ENCODE peak calls at places on chromosomes 2 and 18, in four cellular contexts. One of them, this sample, is unnamed.
A peak's percentile ranks its signal among the peaks of the same experiment; 100 is the strongest.

GRCh38 chr18:35171315-35171987 is 69.4 kb upstream of the ZNF397 start:
- DNase-seq in H1: no peak
- DNase-seq in GM12878: no peak
- DNase-seq in HepG2: peak; percentile 86
- DNase-seq in this sample: no peak

GRCh38 chr2:224058048-224058775 is 19.1 kb upstream of the SERPINE2 start:
- DNase-seq in GM12878: no peak
- DNase-seq in H1: no peak
- DNase-seq in HepG2: no peak
- DNase-seq in this sample: no peak

GRCh38 chr2:70460333-70460732 is 93.3 kb downstream of the TGFA start:
- DNase-seq in HepG2: no peak
- DNase-seq in GM12878: no peak
- DNase-seq in H1: no peak
- DNase-seq in this sample: no peak

GRCh38 chr2:44950646-44951045 is 9.1 kb downstream of the SIX3 start:
- DNase-seq in H1: no peak
- DNase-seq in HepG2: no peak
- DNase-seq in GM12878: no peak
- DNase-seq in this sample: no peak

GRCh38 chr2:85780316-85781092 is 26.7 kb downstream of the ATOH8 start:
- DNase-seq in H1: no peak
- DNase-seq in HepG2: no peak
- DNase-seq in GM12878: no peak
- DNase-seq in this sample: no peak

GRCh38 chr18:71707985-71708500 is 836.1 kb downstream of the CBLN2 start:
- DNase-seq in HepG2: no peak
- DNase-seq in GM12878: no peak
- DNase-seq in H1: no peak
- DNase-seq in this sample: no peak

GRCh38 chr2:20592106-20593071 is 58.5 kb downstream of the HS1BP3 start:
- DNase-seq in HepG2: peak; percentile 67
- DNase-seq in GM12878: no peak
- DNase-seq in H1: no peak
- DNase-seq in this sample: no peak

GRCh38 chr2:105545731-105546622 is 147.1 kb upstream of the FHL2 start:
- DNase-seq in HepG2: peak; percentile 67
- DNase-seq in GM12878: no peak
- DNase-seq in H1: peak; percentile 86
- DNase-seq in this sample: peak; percentile 75

GRCh38 chr18:64244571-64244970 is 95.7 kb upstream of the LINC00305 start:
- DNase-seq in H1: no peak
- DNase-seq in HepG2: no peak
- DNase-seq in GM12878: no peak
- DNase-seq in this sample: peak; percentile 8

GRCh38 chr18:79508565-79509535 is 113.1 kb downstream of the NFATC1 start:
- DNase-seq in HepG2: no peak
- DNase-seq in GM12878: no peak
- DNase-seq in H1: no peak
- DNase-seq in this sample: no peak

GRCh38 chr2:113734187-113734586 is 22.3 kb downstream of the SLC35F5 start:
- DNase-seq in HepG2: no peak
- DNase-seq in GM12878: peak; percentile 12
- DNase-seq in H1: no peak
- DNase-seq in this sample: no peak

GRCh38 chr2:239719791-239720410 is 305.2 kb downstream of the NDUFA10 start:
- DNase-seq in H1: peak; percentile 17
- DNase-seq in GM12878: no peak
- DNase-seq in HepG2: no peak
- DNase-seq in this sample: no peak

GRCh38 chr2:144996225-144996795 is 476.4 kb upstream of the ZEB2 start:
- DNase-seq in HepG2: no peak
- DNase-seq in GM12878: no peak
- DNase-seq in H1: no peak
- DNase-seq in this sample: no peak

GRCh38 chr2:10432315-10433181 is 15.6 kb downstream of the ODC1 start:
- DNase-seq in HepG2: no peak
- DNase-seq in H1: peak; percentile 77
- DNase-seq in GM12878: no peak
- DNase-seq in this sample: peak; percentile 55

GRCh38 chr2:150686391-150686790 is 198.9 kb upstream of the RND3 start:
- DNase-seq in HepG2: no peak
- DNase-seq in H1: no peak
- DNase-seq in GM12878: no peak
- DNase-seq in this sample: no peak
- H3K9ac ChIP-seq in HepG2: no peak overlapping the region
- H3K9ac ChIP-seq in H1: no peak overlapping the region
- H3K9ac ChIP-seq in GM12878: no peak overlapping the region
- H3K9ac ChIP-seq in this sample: no peak overlapping the region

GRCh38 chr18:3304832-3305231 is 42.9 kb downstream of the MYL12B start:
- DNase-seq in GM12878: no peak
- DNase-seq in H1: no peak
- DNase-seq in HepG2: no peak
- DNase-seq in this sample: no peak

GRCh38 chr18:3306391-3306790 is 44.5 kb downstream of the MYL12B start:
- DNase-seq in H1: no peak
- DNase-seq in HepG2: no peak
- DNase-seq in GM12878: no peak
- DNase-seq in this sample: no peak

GRCh38 chr18:3305933-3306332 is 44.0 kb downstream of the MYL12B start:
- DNase-seq in GM12878: no peak
- DNase-seq in HepG2: no peak
- DNase-seq in H1: no peak
- DNase-seq in this sample: no peak

DNA sequence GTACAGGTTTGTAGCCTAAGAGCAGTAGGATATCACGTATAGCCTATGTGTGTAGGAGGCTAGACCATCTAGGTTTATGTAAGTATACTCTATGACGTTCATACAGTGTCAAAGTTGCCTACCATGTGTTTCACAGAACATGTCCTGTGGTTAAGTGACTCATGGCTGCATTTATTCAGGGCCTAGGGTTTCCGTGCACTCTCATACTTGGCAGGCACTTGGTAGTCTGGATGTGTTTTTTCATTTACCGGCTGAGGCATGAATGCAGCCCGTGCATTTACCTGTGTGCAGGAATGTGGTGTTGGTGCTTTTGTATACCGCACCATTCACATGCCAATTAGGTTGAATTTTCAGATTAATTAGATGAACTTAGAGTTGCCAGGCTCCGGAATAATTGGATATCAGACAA is 43.4 kb downstream of the MYL12B start:
- DNase-seq in H1: no peak
- DNase-seq in HepG2: no peak
- DNase-seq in GM12878: no peak
- DNase-seq in this sample: no peak
- TF ChIP-seq RFX5 in H1: no peak
- TF ChIP-seq RFX5 in HepG2: no peak
- TF ChIP-seq RFX5 in GM12878: no peak
- TF ChIP-seq RFX5 in this sample: no peak

DNA sequence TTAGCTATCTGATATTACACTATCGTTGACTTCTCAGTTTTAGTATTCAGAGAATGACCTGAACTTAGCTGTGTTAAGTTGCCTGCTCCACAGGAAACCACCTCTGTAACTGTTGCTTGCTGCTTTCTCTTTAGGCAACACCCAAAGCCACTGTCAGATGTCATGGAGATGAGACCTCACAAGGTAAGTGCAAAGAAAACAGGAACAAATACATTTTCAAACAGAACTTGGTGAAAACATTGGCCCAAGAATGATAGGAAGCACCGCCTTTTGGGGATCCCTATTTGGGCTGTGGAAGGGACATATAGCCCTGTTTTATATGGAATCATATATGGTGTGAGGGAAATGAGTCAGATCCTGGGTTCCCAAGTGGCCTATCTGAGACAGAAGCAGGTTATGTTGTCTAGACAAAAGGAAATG is 143.4 kb downstream of the UBE2E3 start:
- DNase-seq in HepG2: no peak
- DNase-seq in GM12878: peak; percentile 53
- DNase-seq in H1: no peak
- DNase-seq in this sample: no peak
- TF ChIP-seq TCF12 in HepG2: no peak
- TF ChIP-seq TCF12 in GM12878: no peak
- TF ChIP-seq TCF12 in H1: no peak
- TF ChIP-seq TCF12 in this sample: no peak

DNA sequence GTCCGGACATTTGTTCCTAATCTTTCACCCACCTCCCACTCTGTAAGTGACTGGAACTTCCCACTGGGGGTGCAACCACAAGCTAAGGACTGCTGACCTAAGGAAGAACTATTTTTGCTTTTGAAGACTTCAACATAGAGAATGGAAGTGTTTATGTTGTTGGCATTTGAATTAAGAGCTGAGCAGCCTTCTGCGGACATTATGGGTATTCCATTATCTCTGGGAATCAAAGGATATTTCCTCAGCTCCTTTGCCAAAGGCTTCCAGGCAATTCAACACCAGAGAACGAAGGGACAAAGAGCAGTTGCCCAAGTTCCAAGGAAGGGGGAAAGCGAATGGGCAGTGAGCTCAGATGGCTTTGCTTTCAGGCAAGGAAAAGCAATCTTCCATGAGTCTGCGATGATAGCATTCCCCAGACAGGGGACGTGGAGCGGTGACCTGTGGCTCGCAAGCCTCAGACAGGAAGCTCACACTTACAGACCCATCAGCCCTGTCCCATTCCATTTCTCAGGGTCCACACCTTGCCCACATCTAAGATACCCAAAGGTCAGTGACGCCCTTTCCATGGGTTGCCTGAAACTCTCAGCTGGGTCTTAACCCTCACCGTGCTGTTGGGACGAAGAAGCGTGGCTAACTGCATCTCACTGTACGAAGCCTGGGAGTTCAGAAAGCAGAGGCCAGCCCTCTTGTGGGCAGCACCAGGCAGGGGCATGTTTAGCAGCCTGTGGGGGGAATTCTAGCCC is 116.8 kb downstream of the COPS8 start:
- DNase-seq in H1: no peak
- DNase-seq in GM12878: no peak
- DNase-seq in HepG2: no peak
- DNase-seq in this sample: no peak
- H3K9ac ChIP-seq in H1: no peak overlapping the region
- H3K9ac ChIP-seq in GM12878: no peak overlapping the region
- H3K9ac ChIP-seq in HepG2: no peak overlapping the region
- H3K9ac ChIP-seq in this sample: peak overlapping the region; percentile 35

GRCh38 chr2:172253190-172254052 is 150.7 kb upstream of the DLX2 start:
- DNase-seq in H1: no peak
- DNase-seq in HepG2: peak; percentile 91
- DNase-seq in GM12878: no peak
- DNase-seq in this sample: peak; percentile 34
- TF ChIP-seq RFX5 in H1: no peak
- TF ChIP-seq RFX5 in HepG2: no peak
- TF ChIP-seq RFX5 in GM12878: no peak
- TF ChIP-seq RFX5 in this sample: no peak

GRCh38 chr2:46336560-46336959 is 39.4 kb downstream of the EPAS1 start:
- DNase-seq in H1: no peak
- DNase-seq in HepG2: no peak
- DNase-seq in GM12878: no peak
- DNase-seq in this sample: no peak

GRCh38 chr2:46335966-46336436 is 38.8 kb downstream of the EPAS1 start:
- DNase-seq in H1: no peak
- DNase-seq in GM12878: no peak
- DNase-seq in HepG2: no peak
- DNase-seq in this sample: no peak

GRCh38 chr2:46333912-46334311 is 36.7 kb downstream of the EPAS1 start:
- DNase-seq in GM12878: no peak
- DNase-seq in HepG2: no peak
- DNase-seq in H1: no peak
- DNase-seq in this sample: no peak

GRCh38 chr2:46334389-46335345 is 37.5 kb downstream of the EPAS1 start:
- DNase-seq in HepG2: no peak
- DNase-seq in GM12878: no peak
- DNase-seq in H1: no peak
- DNase-seq in this sample: no peak

GRCh38 chr2:46335404-46335965 is 38.3 kb downstream of the EPAS1 start:
- DNase-seq in GM12878: no peak
- DNase-seq in H1: peak; percentile 56
- DNase-seq in HepG2: no peak
- DNase-seq in this sample: no peak
- TF ChIP-seq TCF12 in GM12878: no peak
- TF ChIP-seq TCF12 in H1: no peak
- TF ChIP-seq TCF12 in HepG2: no peak
- TF ChIP-seq TCF12 in this sample: peak; percentile 69

DNA sequence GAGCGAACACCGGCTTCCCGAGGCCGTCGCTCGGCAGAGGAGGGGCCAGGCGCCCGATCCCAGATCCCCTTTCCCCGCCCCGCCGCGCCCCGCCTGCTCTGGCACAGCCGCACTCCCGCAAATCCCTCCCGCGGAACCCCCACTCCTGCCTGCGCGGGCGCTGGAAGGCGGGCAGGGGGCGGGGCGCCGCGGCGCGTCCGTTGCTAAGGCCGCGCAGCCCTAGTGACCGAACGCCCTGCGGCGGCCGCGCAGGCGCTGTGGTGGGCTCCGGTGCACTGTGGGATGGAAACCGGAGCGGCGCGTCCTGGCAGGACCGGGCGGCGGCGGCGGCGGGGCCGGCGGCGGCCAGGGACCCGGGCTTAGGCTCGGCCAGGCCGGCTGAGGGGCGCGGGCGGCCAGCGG is at the start of gene TRAF3IP1:
- DNase-seq in HepG2: peak; percentile 86
- DNase-seq in GM12878: peak; percentile 20
- DNase-seq in H1: peak; percentile 94
- DNase-seq in this sample: peak; percentile 100
- H3K9ac ChIP-seq in HepG2: peak within 1 kb of the TSS; percentile 76
- H3K9ac ChIP-seq in GM12878: peak within 1 kb of the TSS; percentile 66
- H3K9ac ChIP-seq in H1: peak within 1 kb of the TSS; percentile 21
- H3K9ac ChIP-seq in this sample: peak within 1 kb of the TSS; percentile 76

GRCh38 chr2:149008381-149008780 is 30.1 kb upstream of the LYPD6B start:
- DNase-seq in H1: no peak
- DNase-seq in GM12878: no peak
- DNase-seq in HepG2: no peak
- DNase-seq in this sample: peak; percentile 5
- TF ChIP-seq RFX5 in H1: no peak
- TF ChIP-seq RFX5 in GM12878: no peak
- TF ChIP-seq RFX5 in HepG2: no peak
- TF ChIP-seq RFX5 in this sample: no peak

This sample was measured in SK-N-SH.